ENCODE peak calls at places on chromosomes 11 and 22, in four cellular contexts. Q is dorsolateral prefrontal cortex, C is ELR, M is IMR-90. K is an unnamed sample.

GRCh38 chr11:112977620-112978212 is 16.5 kb downstream of the NCAM1 start:
- DNase-seq in Q (no peak), C (peak), M (peak), K (no peak)

GRCh38 chr11:67099841-67100324 is 19.2 kb upstream of the KDM2A start:
- DNase-seq in Q (no peak), C (no peak), M (no peak), K (no peak)

GRCh38 chr11:130979386-130979972 is 63.2 kb upstream of the SNX19 start:
- DNase-seq in Q (no peak), C (peak), M (peak), K (no peak)

GRCh38 chr11:127843483-127844396 is 743.6 kb downstream of the ETS1 start:
- DNase-seq in Q (peak), C (peak), M (peak), K (peak)

GRCh38 chr11:36057372-36058045 is 113.6 kb downstream of the LDLRAD3 start:
- DNase-seq in Q (no peak), C (peak), M (no peak), K (no peak)

GRCh38 chr22:26536056-26536761 is 23.9 kb upstream of the TFIP11 start:
- DNase-seq in Q (no peak), C (no peak), M (no peak), K (no peak)

GRCh38 chr11:93743316-93743715 is 1.8 kb downstream of the C11orf54 start:
- DNase-seq in Q (no peak), C (no peak), M (no peak), K (no peak)

GRCh38 chr11:78840190-78840589 is 265.5 kb upstream of the NARS2 start:
- DNase-seq in Q (no peak), C (no peak), M (peak), K (no peak)

GRCh38 chr11:33329705-33330329 is 72.6 kb downstream of the HIPK3 start:
- DNase-seq in Q (no peak), C (peak), M (peak), K (no peak)

GRCh38 chr11:1235615-1236315 is 12.9 kb downstream of the MUC5B start:
- DNase-seq in Q (no peak), C (no peak), M (no peak), K (no peak)

GRCh38 chr11:66371627-66372415 is at the start of gene SLC29A2:
- DNase-seq in Q (no peak), C (no peak), M (no peak), K (peak)

K was measured in anterior cingulate cortex.